ENCODE peak calls at places on chromosomes 13 and 19, in ten cellular contexts. A is HEK293T; K is stimulated activated CD8-positive, alpha-beta memory T cell treated with anti-CD3 and anti-CD28 coated beads, Interleukin-15, amount 100 ng/mL, for 24 hours; T is EH; U is AG04449; X is heart left ventricle; B is right cardiac atrium; V is activated T-helper 1 cell treated with anti-CD3 and anti-CD28 coated beads, Interleukin-2, amount 50 U/mL, for 16 hours; C is stromal cell of bone marrow; G is mesothelial cell of epicardium. D is an unnamed sample.

GRCh38 chr13:88908896-88909535 is 1237.8 kb downstream of the SLITRK5 start:
- DNase-seq in B (peak), K (no peak), U (no peak), A (no peak), T (no peak), X (no peak), V (no peak), C (no peak), G (no peak), D (no peak)

GRCh38 chr13:42388326-42388725 is 116.4 kb downstream of the AKAP11 start:
- DNase-seq in U (no peak), G (no peak), C (no peak), V (no peak), X (no peak), K (no peak), T (no peak), A (no peak), B (no peak), D (no peak)

GRCh38 chr19:41706741-41707501 is 1.5 kb upstream of the CEACAM5 start:
- DNase-seq in A (peak), V (peak), B (peak), U (no peak), G (peak), T (peak), K (peak), X (no peak), C (no peak), D (peak)

GRCh38 chr13:30376426-30377311 is 45.6 kb upstream of the UBE2L5 start:
- DNase-seq in B (no peak), K (peak), G (no peak), C (no peak), T (no peak), A (no peak), V (peak), U (no peak), X (no peak), D (no peak)

GRCh38 chr19:50896591-50897190 is 14.5 kb downstream of the KLK4 start:
- DNase-seq in C (peak), U (no peak), G (no peak), V (no peak), K (no peak), B (no peak), A (no peak), T (peak), X (no peak), D (no peak)

GRCh38 chr19:33487901-33488817 is 33.4 kb downstream of the PEPD start:
- DNase-seq in A (no peak), X (no peak), K (no peak), U (no peak), G (no peak), B (no peak), T (no peak), V (no peak), C (no peak), D (no peak)

GRCh38 chr19:32924200-32924599 is 47.6 kb downstream of the CEP89 start:
- DNase-seq in V (no peak), T (peak), K (no peak), B (no peak), G (no peak), X (no peak), U (no peak), C (no peak), A (no peak), D (no peak)

GRCh38 chr13:80668452-80668851 is 327.5 kb upstream of the SPRY2 start:
- DNase-seq in V (no peak), X (no peak), K (no peak), U (no peak), B (no peak), A (no peak), T (no peak), C (no peak), G (no peak), D (no peak)

GRCh38 chr19:11324748-11325389 is 14.6 kb downstream of the RAB3D start:
- DNase-seq in B (peak), A (no peak), V (no peak), T (no peak), U (no peak), X (no peak), G (no peak), K (no peak), C (no peak), D (peak)

GRCh38 chr19:18580311-18580710 is 8.3 kb upstream of the REX1BD start:
- DNase-seq in C (no peak), U (no peak), A (no peak), V (no peak), B (peak), K (no peak), G (no peak), T (no peak), X (no peak), D (no peak)

GRCh38 chr19:1833540-1833939 is 14.7 kb downstream of the REXO1 start:
- DNase-seq in G (no peak), K (no peak), A (no peak), V (no peak), C (no peak), U (no peak), T (no peak), B (peak), X (no peak), D (no peak)

GRCh38 chr13:110965038-110965754 is 50.3 kb upstream of the ANKRD10 start:
- DNase-seq in U (no peak), C (peak), V (no peak), T (peak), A (no peak), K (no peak), G (no peak), B (no peak), X (no peak), D (no peak)

GRCh38 chr13:77859450-77859849 is 59.2 kb downstream of the EDNRB start:
- DNase-seq in C (no peak), B (no peak), A (no peak), G (no peak), K (no peak), U (no peak), X (no peak), T (no peak), V (no peak), D (peak)

GRCh38 chr19:2077833-2078619 is 18.1 kb downstream of the MOB3A start:
- DNase-seq in G (no peak), C (no peak), A (no peak), U (no peak), B (no peak), K (no peak), X (no peak), V (no peak), T (no peak), D (no peak)

GRCh38 chr19:34976611-34977010 is 12.6 kb upstream of the ZNF792 start:
- DNase-seq in U (no peak), X (no peak), K (no peak), V (no peak), B (no peak), C (no peak), A (no peak), G (no peak), T (no peak), D (no peak)

GRCh38 chr13:30585748-30586262 is 31.9 kb upstream of the USPL1 start:
- DNase-seq in G (no peak), B (no peak), V (no peak), U (no peak), T (peak), C (no peak), X (no peak), K (no peak), A (no peak), D (no peak)

GRCh38 chr19:17757125-17757524 is 5.8 kb downstream of the FCHO1 start:
- DNase-seq in G (no peak), T (peak), V (no peak), K (no peak), X (peak), C (no peak), A (no peak), B (peak), U (no peak), D (peak)

GRCh38 chr19:40610396-40611064 is 9.4 kb downstream of the LTBP4 start:
- DNase-seq in V (peak), X (peak), K (no peak), T (no peak), G (no peak), B (peak), C (no peak), U (no peak), A (no peak), D (peak)

GRCh38 chr13:61486496-61486895 is 70.8 kb upstream of the PCDH20 start:
- DNase-seq in V (no peak), G (no peak), U (no peak), K (no peak), T (no peak), A (no peak), B (no peak), X (no peak), C (no peak), D (no peak)

GRCh38 chr13:30727491-30728350 is 7.6 kb upstream of the ALOX5AP start:
- DNase-seq in K (no peak), C (no peak), B (no peak), G (no peak), T (no peak), U (no peak), V (no peak), X (no peak), A (no peak), D (no peak)

GRCh38 chr13:31063734-31064133 is 98.0 kb downstream of the HSPH1 start:
- DNase-seq in G (no peak), U (no peak), B (no peak), V (no peak), T (no peak), K (no peak), C (no peak), A (no peak), X (no peak), D (no peak)

GRCh38 chr19:7349961-7350711 is 1.4 kb downstream of the ARHGEF18 start:
- DNase-seq in B (no peak), V (no peak), G (no peak), X (no peak), U (no peak), A (no peak), C (no peak), T (no peak), K (no peak), D (no peak)

GRCh38 chr13:72696590-72696989 is 30.8 kb downstream of the MZT1 start:
- DNase-seq in K (no peak), X (no peak), A (no peak), B (no peak), U (no peak), T (peak), V (no peak), G (no peak), C (peak), D (no peak)

GRCh38 chr19:45408121-45408520 is 1.7 kb downstream of the POLR1G start:
- DNase-seq in V (no peak), G (no peak), K (no peak), T (no peak), A (no peak), C (no peak), B (no peak), U (no peak), X (no peak), D (no peak)

GRCh38 chr13:44819245-44819644 is 170.0 kb downstream of the NUFIP1 start:
- DNase-seq in K (no peak), V (no peak), X (no peak), B (no peak), G (no peak), C (no peak), T (peak), U (peak), A (no peak), D (no peak)

D was measured in Right ventricle myocardium superior.